ENCODE peak calls at places on chromosome 21, in four cellular contexts. O is neural progenitor cell, F is uterus, B is AG09309. Y is an unnamed sample.

GRCh38 chr21:40615503-40616376 is 231.2 kb downstream of the DSCAM start:
- DNase-seq in O (no peak), F (no peak), B (no peak), Y (no peak)

GRCh38 chr21:46557919-46558392 is 46.9 kb downstream of the S100B start:
- DNase-seq in O (no peak), F (no peak), B (no peak), Y (no peak)

GRCh38 chr21:44374601-44375280 is 21.3 kb downstream of the TRPM2 start:
- DNase-seq in O (no peak), F (no peak), B (no peak), Y (no peak)

GRCh38 chr21:45078877-45079281 is 4.5 kb downstream of the ADARB1 start:
- DNase-seq in O (no peak), F (no peak), B (peak; percentile 72), Y (no peak)

GRCh38 chr21:23402929-23403520 is 2204.3 kb downstream of the MRPL39 start:
- DNase-seq in O (no peak), F (no peak), B (no peak), Y (no peak)

GRCh38 chr21:44462834-44463200 is 7.5 kb downstream of the LRRC3 start:
- DNase-seq in O (no peak), F (no peak), B (no peak), Y (no peak)

GRCh38 chr21:45990741-45991605 is 9.4 kb downstream of the COL6A1 start:
- DNase-seq in O (no peak), F (peak; percentile 24), B (no peak), Y (peak; percentile 2)

GRCh38 chr21:15617968-15618367 is 111.8 kb upstream of the USP25 start:
- DNase-seq in O (peak; percentile 44), F (no peak), B (no peak), Y (no peak)

GRCh38 chr21:16250282-16250681 is 520.5 kb downstream of the USP25 start:
- DNase-seq in O (no peak), F (no peak), B (no peak), Y (no peak)

GRCh38 chr21:25456672-25457071 is 150.6 kb downstream of the MRPL39 start:
- DNase-seq in O (no peak), F (no peak), B (no peak), Y (no peak)

GRCh38 chr21:43815107-43815742 is 25.8 kb downstream of the RRP1 start:
- DNase-seq in O (peak; percentile 55), F (no peak), B (no peak), Y (no peak)

GRCh38 chr21:27505516-27505915 is 538.6 kb upstream of the ADAMTS5 start:
- DNase-seq in O (no peak), F (no peak), B (peak; percentile 70), Y (no peak)

GRCh38 chr21:38843806-38844479 is 38.2 kb downstream of the ETS2 start:
- DNase-seq in O (no peak), F (no peak), B (no peak), Y (no peak)

GRCh38 chr21:37914211-37914900 is 1.9 kb downstream of the KCNJ6 start:
- DNase-seq in O (peak; percentile 85), F (no peak), B (no peak), Y (peak; percentile 74)

GRCh38 chr21:39852021-39852721 is 15.1 kb upstream of the PCP4 start:
- DNase-seq in O (no peak), F (no peak), B (no peak), Y (no peak)

GRCh38 chr21:27057997-27058396 is 91.1 kb upstream of the ADAMTS5 start:
- DNase-seq in O (no peak), F (no peak), B (no peak), Y (no peak)

GRCh38 chr21:33855190-33855589 is 60.4 kb downstream of the ATP5PO start:
- DNase-seq in O (no peak), F (no peak), B (no peak), Y (no peak)
- TF ChIP-seq CTCF in O (no peak), F (no peak), B (peak; percentile 16), Y (no peak)

DNA sequence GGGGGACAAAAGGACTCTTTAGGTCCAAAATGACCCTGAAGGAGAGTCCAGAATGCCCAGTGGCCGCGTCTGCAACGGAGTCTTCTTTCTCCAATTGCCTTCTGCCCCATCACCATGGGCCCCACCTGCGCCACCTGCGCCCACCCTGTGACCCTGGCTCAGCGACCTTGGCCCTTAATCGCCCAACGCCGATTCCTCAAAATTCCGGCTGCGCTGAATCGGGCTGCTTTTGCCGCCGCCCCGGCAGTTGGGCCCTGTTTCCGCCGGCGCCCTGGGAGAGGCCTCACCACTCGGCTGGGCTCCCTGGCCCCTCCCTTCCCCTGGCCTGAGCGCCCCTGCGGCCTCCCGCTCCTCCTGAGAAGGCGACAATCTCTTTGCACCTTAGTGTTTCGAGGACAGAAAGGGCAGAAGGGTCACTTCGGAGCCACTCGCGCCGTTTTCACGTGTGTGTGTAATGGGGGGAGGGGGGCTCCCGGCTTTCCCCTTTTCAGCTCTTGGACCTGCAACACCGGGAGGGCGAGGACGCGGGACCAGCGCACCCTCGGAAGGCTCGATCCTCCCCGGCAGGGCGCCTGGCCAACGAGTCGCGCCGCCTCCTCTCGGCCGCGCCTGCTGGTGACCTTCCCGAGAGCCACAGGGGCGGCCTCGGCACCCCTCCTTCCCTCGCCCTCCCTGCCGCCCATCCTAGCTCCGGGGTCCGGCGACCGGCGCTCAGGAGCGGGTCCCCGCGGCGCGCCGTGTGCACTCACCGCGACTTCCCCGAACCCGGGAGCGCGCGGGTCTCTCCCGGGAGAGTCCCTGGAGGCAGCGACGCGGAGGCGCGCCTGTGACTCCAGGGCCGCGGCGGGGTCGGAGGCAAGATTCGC is 522 bp upstream of the SIM2 start:
- DNase-seq in O (peak; percentile 69), F (no peak), B (no peak), Y (peak; percentile 55)
- TF ChIP-seq CTCF in O (no peak), F (no peak), B (no peak), Y (no peak)

DNA sequence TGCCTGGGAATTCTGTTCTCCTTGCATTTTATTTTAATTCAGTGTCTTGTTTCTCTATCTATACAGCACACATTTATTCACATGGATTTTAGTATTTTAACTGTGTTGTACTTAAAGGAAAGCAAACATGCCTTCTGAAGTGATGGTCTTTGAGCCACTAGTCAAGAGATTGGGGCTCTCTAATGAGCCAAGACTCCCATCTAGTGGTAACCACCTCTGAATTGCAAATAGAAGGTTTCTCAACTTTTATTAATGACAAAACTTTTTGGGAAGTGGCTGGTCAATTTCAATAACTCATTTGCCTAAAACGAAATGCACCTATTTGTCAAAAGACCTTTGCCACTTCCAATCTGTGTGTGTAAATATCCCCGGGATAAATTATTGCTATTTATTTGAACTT is 199.6 kb downstream of the LTN1 start:
- DNase-seq in O (peak; percentile 21), F (no peak), B (peak; percentile 31), Y (no peak)
- TF ChIP-seq CTCF in O (peak; percentile 42), F (no peak), B (peak; percentile 66), Y (no peak)

GRCh38 chr21:14454642-14455009 is 71.7 kb upstream of the HSPA13 start:
- DNase-seq in O (no peak), F (no peak), B (no peak), Y (no peak)
- TF ChIP-seq CTCF in O (no peak), F (no peak), B (no peak), Y (no peak)

DNA sequence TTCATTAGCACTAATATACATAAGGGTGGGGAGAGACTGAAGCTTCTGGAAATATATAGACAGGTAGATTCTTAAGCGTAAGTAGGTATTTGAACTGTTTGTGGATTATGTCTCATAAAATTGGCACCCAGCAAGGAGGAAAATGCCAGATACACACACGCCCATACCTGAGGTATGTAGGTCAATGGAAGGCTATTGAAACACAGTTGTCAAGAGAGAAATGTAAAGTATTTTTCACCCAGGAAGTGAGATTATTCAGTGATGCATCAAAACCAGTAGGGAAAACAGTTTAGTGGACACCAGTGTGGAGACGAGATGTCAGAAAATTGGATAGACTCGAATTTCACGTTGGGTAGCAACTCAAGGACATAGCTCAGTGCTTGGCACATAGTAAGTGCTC is 4.7 kb upstream of the RSPH1 start:
- DNase-seq in O (no peak), F (no peak), B (no peak), Y (no peak)
- TF ChIP-seq CTCF in O (no peak), F (no peak), B (no peak), Y (no peak)

GRCh38 chr21:36747815-36748381 is 49.0 kb downstream of the SIM2 start:
- DNase-seq in O (peak; percentile 93), F (no peak), B (no peak), Y (peak; percentile 91)
- TF ChIP-seq CTCF in O (no peak), F (no peak), B (peak; percentile 21), Y (no peak)

GRCh38 chr21:31509108-31510017 is 150.1 kb upstream of the SOD1 start:
- DNase-seq in O (peak; percentile 38), F (no peak), B (no peak), Y (peak; percentile 23)
- TF ChIP-seq CTCF in O (peak; percentile 47), F (no peak), B (no peak), Y (no peak)

Y was measured in endothelial cell.